ENCODE peak calls at places on chromosome 6, in four cellular contexts. M is GM12865, W is body of pancreas, V is GM12864. S is an unnamed sample.

GRCh38 chr6:116268589-116269293 is 11.0 kb downstream of the TSPYL1 start:
- DNase-seq in M (peak), W (no peak), V (peak), S (peak)

GRCh38 chr6:125486881-125487280 is 185.1 kb upstream of the HDDC2 start:
- DNase-seq in M (no peak), W (no peak), V (no peak), S (no peak)

GRCh38 chr6:53734473-53735299 is 60.1 kb upstream of the LRRC1 start:
- DNase-seq in M (peak), W (peak), V (peak), S (peak)

GRCh38 chr6:82870582-82871172 is 195.0 kb downstream of the UBE3D start:
- DNase-seq in M (no peak), W (no peak), V (no peak), S (no peak)

GRCh38 chr6:114055758-114056157 is 84.8 kb upstream of the HDAC2 start:
- DNase-seq in M (no peak), W (no peak), V (no peak), S (no peak)

GRCh38 chr6:36526066-36526465 is 21.2 kb downstream of the STK38 start:
- DNase-seq in M (no peak), W (no peak), V (no peak), S (no peak)

GRCh38 chr6:71279740-71280139 is 8.9 kb upstream of the OGFRL1 start:
- DNase-seq in M (no peak), W (no peak), V (no peak), S (no peak)

GRCh38 chr6:2938632-2939083 is 32.7 kb downstream of the SERPINB6 start:
- DNase-seq in M (no peak), W (peak), V (no peak), S (peak)

GRCh38 chr6:110042670-110043296 is 64.7 kb downstream of the GPR6 start:
- DNase-seq in M (no peak), W (no peak), V (no peak), S (no peak)

GRCh38 chr6:97885230-97885772 is 602.3 kb upstream of the MMS22L start:
- DNase-seq in M (no peak), W (no peak), V (no peak), S (no peak)

GRCh38 chr6:154447929-154448328 is 62.6 kb downstream of the CNKSR3 start:
- DNase-seq in M (no peak), W (no peak), V (no peak), S (no peak)

GRCh38 chr6:136284909-136285308 is 4.7 kb downstream of the BCLAF1 start:
- DNase-seq in M (no peak), W (no peak), V (no peak), S (no peak)

GRCh38 chr6:1267057-1267732 is 44.7 kb upstream of the FOXQ1 start:
- DNase-seq in M (no peak), W (no peak), V (no peak), S (peak)

GRCh38 chr6:142857609-142858195 is 87.3 kb downstream of the HIVEP2 start:
- DNase-seq in M (peak), W (no peak), V (no peak), S (no peak)

GRCh38 chr6:139699335-139699734 is 324.9 kb upstream of the CITED2 start:
- DNase-seq in M (no peak), W (peak), V (no peak), S (no peak)

GRCh38 chr6:106170030-106170791 is 84.1 kb downstream of the PRDM1 start:
- DNase-seq in M (no peak), W (no peak), V (no peak), S (no peak)

GRCh38 chr6:155832596-155832995 is 377.0 kb upstream of the NOX3 start:
- DNase-seq in M (peak), W (no peak), V (no peak), S (no peak)

GRCh38 chr6:142867355-142867801 is 77.6 kb downstream of the HIVEP2 start:
- DNase-seq in M (no peak), W (no peak), V (no peak), S (no peak)

GRCh38 chr6:85459224-85459901 is 9.5 kb downstream of the NT5E start:
- DNase-seq in M (no peak), W (no peak), V (no peak), S (no peak)

GRCh38 chr6:78831492-78831891 is 35.9 kb upstream of the IRAK1BP1 start:
- DNase-seq in M (no peak), W (peak), V (no peak), S (no peak)

GRCh38 chr6:136719280-136720044 is 72.8 kb downstream of the MAP3K5 start:
- DNase-seq in M (peak), W (no peak), V (peak), S (no peak)

GRCh38 chr6:75206338-75207210 is 721 bp upstream of the COL12A1 start:
- DNase-seq in M (no peak), W (no peak), V (no peak), S (no peak)

GRCh38 chr6:87918461-87918941 is 129.1 kb upstream of the SPACA1 start:
- DNase-seq in M (no peak), W (no peak), V (no peak), S (no peak)

GRCh38 chr6:53154794-53155193 is 6.2 kb upstream of the GCM1 start:
- DNase-seq in M (no peak), W (no peak), V (no peak), S (no peak)

GRCh38 chr6:40755046-40755681 is 168.0 kb upstream of the LRFN2 start:
- DNase-seq in M (no peak), W (no peak), V (no peak), S (no peak)

GRCh38 chr6:72861935-72862432 is 240.1 kb downstream of the KCNQ5 start:
- DNase-seq in M (peak), W (no peak), V (no peak), S (no peak)

GRCh38 chr6:159217595-159218275 is 48.5 kb downstream of the FNDC1 start:
- DNase-seq in M (peak), W (peak), V (no peak), S (peak)

GRCh38 chr6:144951730-144952437 is 666.7 kb downstream of the UTRN start:
- DNase-seq in M (no peak), W (no peak), V (no peak), S (no peak)
- TF ChIP-seq CTCF in M (no peak), W (no peak), V (no peak), S (no peak)

DNA sequence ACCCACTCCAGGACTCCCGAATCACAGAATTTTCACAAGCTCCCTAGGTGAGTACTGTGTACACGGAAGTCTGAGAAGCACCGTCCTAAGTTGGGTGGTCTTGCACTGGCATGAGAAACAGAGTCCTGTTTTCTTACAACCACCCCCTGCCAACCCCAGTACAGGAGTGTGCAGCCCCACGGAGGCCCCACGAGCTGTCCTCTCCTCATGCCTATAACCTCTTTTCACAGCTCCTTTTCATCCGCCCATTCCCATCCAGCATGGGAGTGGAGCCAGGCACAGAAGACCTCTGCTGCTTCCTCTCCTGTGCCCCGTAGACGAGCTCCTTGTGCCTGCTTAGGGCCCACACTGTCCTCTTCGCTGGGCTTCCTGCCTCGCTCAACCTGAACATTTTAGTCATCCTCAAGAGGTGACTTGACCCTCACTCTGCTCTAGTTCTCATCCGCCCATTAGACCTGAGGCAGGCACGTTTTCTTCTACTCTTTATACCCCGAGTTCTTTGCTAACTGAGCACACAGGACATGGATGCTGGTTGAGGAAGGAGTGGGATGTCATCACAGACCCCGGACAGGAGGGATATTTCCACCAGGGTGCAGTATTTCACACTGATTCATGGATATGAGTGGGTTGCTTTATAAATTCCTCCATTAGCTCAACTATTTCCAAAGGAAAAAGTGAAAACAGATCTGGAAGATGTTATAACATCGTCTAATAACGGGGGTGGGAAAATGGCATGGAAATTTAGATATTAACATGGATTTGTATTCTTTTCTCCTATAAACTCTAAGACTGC is 160.5 kb downstream of the TTLL2 start:
- DNase-seq in M (no peak), W (peak), V (no peak), S (peak)
- TF ChIP-seq CTCF in M (no peak), W (peak), V (peak), S (peak)

GRCh38 chr6:169520104-169520503 is 181.7 kb downstream of the WDR27 start:
- DNase-seq in M (no peak), W (no peak), V (no peak), S (no peak)
- TF ChIP-seq CTCF in M (no peak), W (peak), V (no peak), S (peak)

GRCh38 chr6:63882208-63882607 is 246.6 kb downstream of the PHF3 start:
- DNase-seq in M (no peak), W (no peak), V (no peak), S (no peak)
- TF ChIP-seq CTCF in M (peak), W (no peak), V (peak), S (peak)

GRCh38 chr6:89829591-89830384 is at the start of gene CASP8AP2:
- DNase-seq in M (peak), W (peak), V (peak), S (peak)
- TF ChIP-seq CTCF in M (no peak), W (no peak), V (no peak), S (no peak)

GRCh38 chr6:84033523-84034451 is at the start of gene MRAP2:
- DNase-seq in M (no peak), W (peak), V (no peak), S (peak)
- TF ChIP-seq CTCF in M (no peak), W (no peak), V (no peak), S (no peak)

GRCh38 chr6:111580401-111580800 is 25.3 kb downstream of the TRAF3IP2 start:
- DNase-seq in M (no peak), W (no peak), V (no peak), S (no peak)

GRCh38 chr6:111581957-111582356 is 23.7 kb downstream of the TRAF3IP2 start:
- DNase-seq in M (no peak), W (no peak), V (no peak), S (no peak)

GRCh38 chr6:111579816-111580215 is 25.9 kb downstream of the TRAF3IP2 start:
- DNase-seq in M (no peak), W (no peak), V (no peak), S (no peak)

GRCh38 chr6:111583221-111583620 is 22.5 kb downstream of the TRAF3IP2 start:
- DNase-seq in M (no peak), W (no peak), V (no peak), S (no peak)

DNA sequence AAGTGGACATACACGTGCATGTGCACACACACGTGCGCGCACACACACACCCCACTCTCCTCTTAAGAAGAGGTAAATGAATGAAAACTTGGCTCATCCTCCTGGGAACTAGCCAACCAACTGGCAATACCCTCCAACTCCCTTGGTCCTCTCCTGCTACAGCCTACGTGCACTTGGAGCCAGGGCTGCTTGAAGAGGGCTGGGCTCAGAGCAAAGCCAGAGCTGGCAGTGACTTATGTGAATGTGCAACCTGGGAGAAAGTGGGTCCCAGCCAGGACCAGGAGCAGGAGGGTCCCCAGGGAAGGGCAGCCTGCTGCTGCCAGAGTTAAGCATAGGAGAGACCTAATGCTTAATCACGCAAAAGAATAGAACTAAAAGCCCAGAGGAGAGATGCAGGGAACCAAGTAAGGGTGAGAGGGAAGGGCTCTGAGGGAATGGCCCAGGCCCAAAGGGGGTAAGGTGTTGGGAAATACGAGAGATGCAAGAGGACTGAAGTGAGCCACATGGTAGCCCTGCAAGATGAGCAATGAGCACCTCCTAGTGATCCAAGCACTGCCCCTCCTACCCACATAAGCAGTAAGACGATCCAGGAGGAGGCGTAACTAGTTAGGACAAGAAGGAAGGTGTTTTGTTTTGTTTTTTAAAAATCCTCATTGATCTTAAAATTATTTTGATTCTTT is 24.7 kb downstream of the TRAF3IP2 start:
- DNase-seq in M (no peak), W (no peak), V (no peak), S (no peak)
- TF ChIP-seq CTCF in M (no peak), W (no peak), V (no peak), S (no peak)

DNA sequence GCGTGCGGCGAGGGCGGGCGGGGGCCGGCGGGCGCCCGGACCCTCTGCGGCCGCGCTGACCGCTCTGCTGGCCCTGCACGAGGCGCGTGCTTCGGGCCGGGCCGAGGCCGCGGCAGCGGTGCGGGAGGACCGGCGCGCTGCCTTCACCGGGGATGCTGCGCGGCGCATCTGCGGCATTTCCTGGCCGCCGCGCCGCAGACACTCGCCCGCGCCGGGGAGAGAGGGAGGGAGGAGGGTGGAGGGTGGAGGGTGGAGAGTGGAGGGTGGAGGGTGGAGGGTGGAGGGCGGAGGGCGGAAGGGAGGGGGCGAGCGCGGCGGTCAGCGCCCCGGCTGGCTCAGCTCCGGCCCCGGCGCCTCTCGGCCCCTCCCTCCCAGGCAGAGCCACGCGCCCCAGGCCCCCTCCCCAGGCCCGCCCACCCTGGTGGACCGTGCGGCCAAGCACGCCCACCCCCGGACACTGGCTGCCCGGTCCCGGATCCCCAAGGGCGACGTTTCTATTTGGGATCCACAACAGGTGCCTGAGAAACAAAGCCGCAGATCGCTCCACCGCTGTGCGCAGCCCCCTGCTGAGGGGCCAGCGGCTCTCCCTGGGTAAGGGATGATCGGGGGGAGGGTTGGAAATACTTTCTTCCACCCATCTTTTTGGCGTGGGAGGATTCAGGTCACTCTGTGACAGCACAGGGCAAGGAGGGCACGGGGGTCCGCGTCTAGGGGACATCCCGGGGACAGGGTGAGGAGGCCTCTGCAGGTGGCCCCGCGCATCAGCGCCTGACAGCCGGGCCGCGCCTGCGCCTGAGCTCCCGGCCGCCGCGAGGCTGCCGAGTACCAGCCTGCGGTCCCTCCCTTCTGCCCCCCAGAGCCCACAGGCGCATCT is 111.2 kb upstream of the BEND6 start:
- DNase-seq in M (peak), W (peak), V (peak), S (peak)
- TF ChIP-seq CTCF in M (peak), W (peak), V (peak), S (peak)

GRCh38 chr6:132259070-132259469 is 142.2 kb downstream of the MOXD1 start:
- DNase-seq in M (no peak), W (no peak), V (no peak), S (peak)
- TF ChIP-seq CTCF in M (no peak), W (no peak), V (peak), S (peak)

GRCh38 chr6:129469070-129469662 is 240.8 kb downstream of the ARHGAP18 start:
- DNase-seq in M (no peak), W (no peak), V (no peak), S (no peak)
- TF ChIP-seq CTCF in M (no peak), W (no peak), V (no peak), S (no peak)

S was measured in Calu3.